ENCODE peak calls at places on chromosome 2, in nine cellular contexts. P, F, O, G, U, L, M, X and S are unnamed samples.
A peak's percentile ranks its signal among the peaks of the same experiment; 100 is the strongest.

GRCh38 chr2:110157153-110157793 is 41.7 kb upstream of the MALL start:
- DNase-seq in P (no peak), F (no peak), O (peak; percentile 77), G (no peak), U (peak; percentile 28), L (no peak), M (peak; percentile 74), X (peak; percentile 66), S (no peak)

GRCh38 chr2:105557021-105557420 is 158.2 kb upstream of the FHL2 start:
- DNase-seq in P (peak; percentile 49), F (peak; percentile 26), O (no peak), G (peak; percentile 14), U (peak; percentile 66), L (no peak), M (peak; percentile 42), X (no peak), S (no peak)

GRCh38 chr2:37829616-37830385 is 95.3 kb upstream of the RMDN2 start:
- DNase-seq in P (no peak), F (no peak), O (no peak), G (no peak), U (no peak), L (no peak), M (no peak), X (no peak), S (no peak)

GRCh38 chr2:202671317-202672035 is 36.7 kb downstream of the FAM117B start:
- DNase-seq in P (no peak), F (no peak), O (no peak), G (no peak), U (peak; percentile 25), L (no peak), M (no peak), X (no peak), S (no peak)

GRCh38 chr2:26316041-26316440 is 29.9 kb upstream of the SELENOI start:
- DNase-seq in P (no peak), F (no peak), O (no peak), G (no peak), U (peak; percentile 55), L (no peak), M (no peak), X (peak; percentile 15), S (no peak)

GRCh38 chr2:181104512-181105121 is 124.2 kb downstream of the UBE2E3 start:
- DNase-seq in P (no peak), F (no peak), O (peak; percentile 76), G (no peak), U (peak; percentile 20), L (no peak), M (no peak), X (peak; percentile 51), S (no peak)

GRCh38 chr2:79817288-79817687 is 304.4 kb downstream of the CTNNA2 start:
- DNase-seq in P (no peak), F (no peak), O (no peak), G (no peak), U (no peak), L (no peak), M (no peak), X (no peak), S (no peak)

GRCh38 chr2:97718942-97719341 is 5.6 kb downstream of the ZAP70 start:
- DNase-seq in P (no peak), F (no peak), O (no peak), G (no peak), U (no peak), L (no peak), M (no peak), X (no peak), S (no peak)

GRCh38 chr2:42223822-42224268 is 54.7 kb downstream of the EML4 start:
- DNase-seq in P (no peak), F (no peak), O (peak; percentile 67), G (no peak), U (no peak), L (no peak), M (no peak), X (no peak), S (no peak)

GRCh38 chr2:176106636-176107539 is at the start of gene HOXD11:
- DNase-seq in P (no peak), F (peak; percentile 80), O (no peak), G (no peak), U (no peak), L (peak; percentile 92), M (peak; percentile 47), X (no peak), S (no peak)

GRCh38 chr2:210503622-210504300 is 27.2 kb upstream of the LANCL1 start:
- DNase-seq in P (no peak), F (no peak), O (no peak), G (no peak), U (no peak), L (no peak), M (no peak), X (no peak), S (no peak)

GRCh38 chr2:72291059-72291458 is 143.4 kb upstream of the CYP26B1 start:
- DNase-seq in P (no peak), F (no peak), O (peak; percentile 67), G (no peak), U (no peak), L (no peak), M (no peak), X (no peak), S (no peak)

GRCh38 chr2:71897145-71897495 is 250.5 kb downstream of the CYP26B1 start:
- DNase-seq in P (peak; percentile 78), F (no peak), O (no peak), G (peak; percentile 77), U (no peak), L (no peak), M (no peak), X (no peak), S (peak; percentile 59)

GRCh38 chr2:160994141-160995002 is 165.9 kb upstream of the TANK start:
- DNase-seq in P (peak; percentile 60), F (peak; percentile 66), O (peak; percentile 90), G (no peak), U (peak; percentile 90), L (peak; percentile 93), M (peak; percentile 85), X (peak; percentile 66), S (peak; percentile 71)

GRCh38 chr2:158644139-158644538 is 151.0 kb upstream of the DAPL1 start:
- DNase-seq in P (no peak), F (no peak), O (peak; percentile 92), G (no peak), U (no peak), L (no peak), M (no peak), X (no peak), S (no peak)

GRCh38 chr2:169964740-169965139 is 137.5 kb downstream of the UBR3 start:
- DNase-seq in P (no peak), F (no peak), O (no peak), G (no peak), U (no peak), L (no peak), M (no peak), X (no peak), S (no peak)

GRCh38 chr2:169961911-169962310 is 134.7 kb downstream of the UBR3 start:
- DNase-seq in P (peak; percentile 28), F (no peak), O (peak; percentile 88), G (no peak), U (no peak), L (peak; percentile 72), M (no peak), X (no peak), S (peak; percentile 45)

GRCh38 chr2:169966449-169966848 is 139.2 kb downstream of the UBR3 start:
- DNase-seq in P (no peak), F (no peak), O (no peak), G (no peak), U (no peak), L (no peak), M (no peak), X (no peak), S (no peak)

GRCh38 chr2:169965495-169965894 is 138.2 kb downstream of the UBR3 start:
- DNase-seq in P (no peak), F (no peak), O (peak; percentile 26), G (no peak), U (no peak), L (no peak), M (no peak), X (no peak), S (no peak)

DNA sequence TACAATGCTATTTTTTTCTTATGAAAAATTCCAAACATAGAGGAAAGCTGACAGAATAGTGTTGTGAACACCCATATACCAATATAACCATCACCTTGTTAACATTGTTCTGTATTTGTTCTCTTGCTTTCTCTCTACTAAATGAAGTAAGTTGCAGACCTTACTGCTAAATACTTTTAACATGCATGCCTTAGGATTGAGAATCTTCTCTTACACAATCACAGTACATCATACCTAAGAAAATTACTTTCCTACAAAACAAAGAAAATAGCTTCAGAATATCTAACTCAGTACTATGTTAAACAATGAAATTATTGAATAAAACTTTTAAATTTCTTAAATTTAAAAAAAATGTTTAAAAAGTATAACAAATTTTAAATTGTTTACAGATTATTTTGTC is 136.5 kb downstream of the UBR3 start:
- DNase-seq in P (no peak), F (no peak), O (peak; percentile 53), G (no peak), U (no peak), L (no peak), M (no peak), X (no peak), S (no peak)
- H3K27ac ChIP-seq in P (no peak overlapping the region), F (no peak overlapping the region), O (no peak overlapping the region), G (no peak overlapping the region), U (no peak overlapping the region), L (no peak overlapping the region), M (no peak overlapping the region), X (no peak overlapping the region), S (no peak overlapping the region)

GRCh38 chr2:235390816-235391194 is 103.0 kb upstream of the AGAP1 start:
- DNase-seq in P (no peak), F (no peak), O (no peak), G (no peak), U (peak; percentile 31), L (no peak), M (no peak), X (no peak), S (no peak)
- TF ChIP-seq POLR2A in P (no peak), F (no peak), O (no peak), G (no peak), U (no peak), L (no peak), M (no peak), X (no peak), S (no peak)

DNA sequence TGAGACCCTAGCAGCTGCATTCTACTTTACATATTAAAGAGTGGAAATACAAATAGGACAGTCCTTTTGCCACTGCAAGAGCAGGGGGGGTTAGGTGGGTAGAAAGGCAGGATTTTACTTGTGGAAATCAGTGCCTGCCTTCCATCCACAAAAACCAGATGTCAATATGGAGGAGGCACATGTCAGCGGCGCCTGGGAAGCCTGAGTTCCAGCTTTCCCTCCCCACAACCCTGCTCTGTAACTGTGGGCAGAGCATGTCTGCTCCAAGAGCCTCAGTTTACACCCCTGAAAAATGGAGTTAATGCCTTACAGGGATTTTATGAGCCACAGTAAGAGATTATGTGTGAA is 32.9 kb downstream of the STEAP3 start:
- DNase-seq in P (no peak), F (no peak), O (no peak), G (no peak), U (no peak), L (no peak), M (no peak), X (no peak), S (no peak)
- H3K27ac ChIP-seq in P (no peak overlapping the region), F (no peak overlapping the region), O (peak overlapping the region; percentile 3), G (no peak overlapping the region), U (peak overlapping the region; percentile 34), L (no peak overlapping the region), M (no peak overlapping the region), X (peak overlapping the region; percentile 25), S (no peak overlapping the region)

DNA sequence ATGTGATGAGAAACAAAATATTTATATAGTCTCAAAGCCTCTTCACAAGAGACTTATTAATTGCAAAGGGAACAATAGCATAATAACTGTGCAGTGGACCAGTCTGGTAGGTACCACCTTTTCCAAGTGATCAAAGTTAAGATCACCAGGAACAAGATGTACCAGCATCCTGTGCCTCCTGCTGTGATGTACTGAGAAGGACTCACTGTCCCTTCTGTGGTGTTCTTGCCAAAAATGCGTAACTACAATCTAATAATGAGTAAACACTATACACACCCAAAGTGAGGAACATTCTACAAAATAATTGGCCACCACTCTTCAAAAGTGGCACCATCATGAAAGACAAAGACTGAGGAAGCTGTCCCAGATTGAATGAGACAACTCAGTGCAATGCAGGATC is 14.5 kb downstream of the GNLY start:
- DNase-seq in P (no peak), F (no peak), O (no peak), G (no peak), U (no peak), L (no peak), M (no peak), X (no peak), S (peak; percentile 80)
- TF ChIP-seq POLR2A in P (no peak), F (no peak), O (no peak), G (no peak), U (no peak), L (no peak), M (no peak), X (no peak), S (peak; percentile 57)